ENCODE peak calls at places on chromosomes 1 and 21, in six cellular contexts. Y, L, X, D, W and M are unnamed samples.

GRCh38 chr1:64363616-64364015 is 106.3 kb upstream of the CACHD1 start:
- DNase-seq in Y (no peak), L (no peak), X (no peak), D (no peak), W (no peak), M (no peak)

GRCh38 chr1:178513278-178513983 is 522 bp downstream of the TEX35 start:
- DNase-seq in Y (no peak), L (no peak), X (no peak), D (no peak), W (no peak), M (no peak)

GRCh38 chr1:66349277-66349676 is 184.7 kb upstream of the SGIP1 start:
- DNase-seq in Y (no peak), L (no peak), X (no peak), D (no peak), W (no peak), M (no peak)

GRCh38 chr21:39712976-39713375 is 32.0 kb upstream of the IGSF5 start:
- DNase-seq in Y (no peak), L (no peak), X (no peak), D (peak; percentile 33), W (no peak), M (no peak)

GRCh38 chr1:22489823-22490222 is 38.2 kb downstream of the ZBTB40 start:
- DNase-seq in Y (no peak), L (no peak), X (no peak), D (no peak), W (no peak), M (no peak)

GRCh38 chr1:17995480-17995879 is 112.1 kb upstream of the IGSF21 start:
- DNase-seq in Y (no peak), L (no peak), X (no peak), D (no peak), W (no peak), M (no peak)

GRCh38 chr1:183318433-183318832 is 99.7 kb downstream of the NMNAT2 start:
- DNase-seq in Y (peak; percentile 85), L (peak; percentile 85), X (no peak), D (no peak), W (peak; percentile 27), M (peak; percentile 89)

GRCh38 chr1:1197551-1198422 is 8.6 kb downstream of the TNFRSF18 start:
- DNase-seq in Y (no peak), L (no peak), X (no peak), D (no peak), W (no peak), M (peak; percentile 43)

GRCh38 chr1:219716611-219717114 is 103.8 kb upstream of the ZC3H11B start:
- DNase-seq in Y (no peak), L (no peak), X (no peak), D (no peak), W (no peak), M (no peak)

GRCh38 chr1:38746413-38746812 is 113.2 kb downstream of the RRAGC start:
- DNase-seq in Y (no peak), L (no peak), X (no peak), D (no peak), W (no peak), M (no peak)

GRCh38 chr21:45361033-45361997 is 43.6 kb upstream of the COL18A1 start:
- DNase-seq in Y (no peak), L (no peak), X (no peak), D (no peak), W (no peak), M (no peak)

GRCh38 chr21:27268290-27268689 is 301.4 kb upstream of the ADAMTS5 start:
- DNase-seq in Y (no peak), L (peak; percentile 68), X (no peak), D (no peak), W (no peak), M (no peak)

GRCh38 chr1:53062731-53063591 is 948 bp downstream of the PODN start:
- DNase-seq in Y (no peak), L (no peak), X (no peak), D (no peak), W (no peak), M (peak; percentile 77)